ENCODE peak calls at places on chromosomes 16 and 17, in seven cellular contexts. L, N, D, R, O, U and P are unnamed samples.

GRCh38 chr17:29844339-29845048 is 85.5 kb downstream of the SSH2 start:
- DNase-seq in U (no peak), D (no peak), N (no peak), O (no peak), L (no peak), R (no peak), P (no peak)

GRCh38 chr17:22496450-22496849 is 804.1 kb downstream of the KCNJ18 start:
- DNase-seq in U (no peak), R (no peak), L (no peak), O (no peak), D (no peak), N (no peak), P (no peak)

GRCh38 chr17:11178576-11178975 is 62.4 kb upstream of the SHISA6 start:
- DNase-seq in U (no peak), O (no peak), N (no peak), D (no peak), R (no peak), L (no peak), P (no peak)

GRCh38 chr17:55312852-55313251 is 48.1 kb downstream of the HLF start:
- DNase-seq in D (no peak), U (no peak), R (no peak), O (no peak), L (no peak), N (no peak), P (no peak)

GRCh38 chr16:11148045-11148444 is 108.0 kb downstream of the SOCS1 start:
- DNase-seq in U (no peak), O (no peak), D (no peak), N (no peak), R (no peak), L (no peak), P (no peak)

GRCh38 chr16:66521951-66522771 is 27.8 kb downstream of the TK2 start:
- DNase-seq in N (no peak), U (no peak), R (no peak), D (peak), O (peak), L (no peak), P (no peak)

GRCh38 chr17:56440391-56440790 is 153.1 kb upstream of the NOG start:
- DNase-seq in D (no peak), R (no peak), U (no peak), N (no peak), O (no peak), L (no peak), P (no peak)

GRCh38 chr17:78185981-78186688 is 717 bp downstream of the TK1 start:
- DNase-seq in O (peak), R (peak), U (no peak), N (no peak), D (no peak), L (peak), P (no peak)

GRCh38 chr16:10297341-10298006 is 88.4 kb upstream of the ATF7IP2 start:
- DNase-seq in D (no peak), U (no peak), O (peak), N (peak), R (no peak), L (no peak), P (no peak)

GRCh38 chr17:79023180-79023705 is 726 bp upstream of the C1QTNF1 start:
- DNase-seq in U (peak), R (no peak), N (no peak), O (peak), L (no peak), D (no peak), P (peak)

GRCh38 chr16:22395960-22396359 is 21.5 kb upstream of the CDR2 start:
- DNase-seq in N (no peak), L (no peak), D (no peak), U (no peak), O (no peak), R (no peak), P (no peak)

GRCh38 chr16:20774703-20775362 is 11.0 kb downstream of the ACSM3 start:
- DNase-seq in D (peak), U (no peak), O (peak), R (peak), L (peak), N (no peak), P (no peak)

GRCh38 chr17:44473367-44473766 is 29.8 kb downstream of the GPATCH8 start:
- DNase-seq in N (no peak), D (no peak), U (no peak), R (no peak), O (no peak), L (no peak), P (no peak)
- TF ChIP-seq EP300 in N (no peak), D (no peak), U (no peak), R (no peak), O (no peak), L (no peak), P (no peak)

DNA sequence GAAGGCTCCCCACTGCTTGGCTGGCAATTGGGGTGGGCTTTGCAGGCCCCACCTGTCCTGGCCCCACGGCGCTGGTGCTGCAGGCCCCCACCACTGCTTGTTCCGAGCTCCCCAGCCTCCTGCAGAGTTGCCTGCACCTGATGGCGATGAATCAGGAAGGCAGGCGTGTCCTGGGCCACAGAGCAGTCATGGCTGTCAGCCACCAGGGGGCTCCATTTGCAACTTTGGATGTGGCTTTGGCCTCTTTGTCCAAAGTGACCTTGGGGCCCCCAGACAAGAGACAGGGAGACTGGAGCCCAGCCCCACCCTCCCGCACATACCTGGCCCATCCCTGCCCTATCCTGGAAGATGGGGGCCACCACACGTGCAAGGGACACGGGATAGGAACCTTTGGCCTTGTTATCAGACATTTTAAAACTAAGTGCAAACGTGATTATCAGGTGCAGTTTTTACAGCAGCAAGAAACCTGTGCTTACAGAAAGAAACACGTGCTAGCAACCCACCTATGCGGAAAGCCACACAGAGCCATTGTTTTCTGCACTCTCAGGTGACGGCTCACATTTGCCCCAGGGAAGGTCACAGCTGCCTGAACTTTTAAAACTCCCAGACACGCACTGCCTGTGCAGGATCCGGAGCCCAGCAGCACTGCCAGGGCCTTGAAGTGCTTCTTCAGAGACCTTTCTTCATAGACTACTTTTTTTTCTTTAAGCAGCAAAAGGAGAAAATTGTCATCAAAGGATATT is at the start of gene DNASE1:
- DNase-seq in L (peak), O (peak), R (no peak), U (peak), N (peak), D (peak), P (peak)
- H3K4me3 ChIP-seq in L (no peak), O (no peak), R (no peak), U (no peak), N (no peak), D (peak), P (no peak)

DNA sequence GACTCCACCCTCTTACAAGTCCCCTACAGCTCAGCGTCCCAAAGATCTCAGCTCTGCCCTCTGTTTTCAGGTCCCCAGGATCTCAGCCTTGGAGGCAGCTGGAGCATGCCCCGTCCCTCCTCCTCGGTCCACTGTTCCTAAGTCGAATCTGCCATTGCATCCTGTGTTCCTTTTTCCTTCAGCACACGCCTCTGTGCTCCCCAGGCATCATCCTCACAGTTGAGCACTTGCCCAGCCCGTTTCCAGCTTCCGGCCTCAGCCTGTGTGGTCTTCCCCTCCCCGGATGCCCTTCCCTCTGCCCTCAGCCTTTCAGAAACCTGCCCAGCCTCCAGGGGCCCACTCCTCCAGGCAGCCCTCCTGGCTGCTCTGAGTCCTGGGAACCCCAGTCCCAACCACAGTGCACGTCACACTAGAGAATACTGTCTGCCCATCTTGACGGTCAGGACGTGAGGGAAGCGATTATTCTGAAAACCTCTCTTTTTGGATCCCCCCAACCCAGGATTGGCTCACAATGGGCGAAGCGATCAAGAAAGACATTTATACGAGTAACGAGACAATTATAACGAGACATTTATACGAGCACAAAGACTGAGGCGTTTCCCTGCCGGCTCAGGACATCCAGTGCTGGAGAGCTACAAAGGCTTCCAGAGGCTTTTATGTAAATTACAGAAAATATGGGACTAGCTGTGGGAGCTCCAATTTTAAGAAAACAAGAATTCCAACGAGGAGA is 41.3 kb downstream of the RPH3AL start:
- DNase-seq in D (no peak), L (no peak), U (no peak), O (no peak), N (no peak), R (peak), P (peak)
- TF ChIP-seq CTCF in D (no peak), L (no peak), U (no peak), O (no peak), N (no peak), R (no peak), P (no peak)

GRCh38 chr17:62968445-62968923 is 2.4 kb downstream of the TANC2 start:
- DNase-seq in R (no peak), L (peak), O (peak), D (peak), U (no peak), N (peak), P (no peak)
- TF ChIP-seq EP300 in R (no peak), L (no peak), O (no peak), D (no peak), U (no peak), N (peak), P (no peak)

GRCh38 chr17:4901648-4902344 is 1.1 kb downstream of the CHRNE start:
- DNase-seq in L (no peak), N (peak), D (no peak), U (no peak), O (no peak), R (peak), P (no peak)
- H3K4me3 ChIP-seq in L (no peak), N (peak), D (no peak), U (peak), O (no peak), R (no peak), P (no peak)

GRCh38 chr17:48996696-48997102 is 486 bp upstream of the IGF2BP1 start:
- DNase-seq in R (no peak), O (no peak), U (peak), N (no peak), D (no peak), L (no peak), P (no peak)
- TF ChIP-seq CTCF in R (no peak), O (no peak), U (no peak), N (no peak), D (no peak), L (no peak), P (no peak)

DNA sequence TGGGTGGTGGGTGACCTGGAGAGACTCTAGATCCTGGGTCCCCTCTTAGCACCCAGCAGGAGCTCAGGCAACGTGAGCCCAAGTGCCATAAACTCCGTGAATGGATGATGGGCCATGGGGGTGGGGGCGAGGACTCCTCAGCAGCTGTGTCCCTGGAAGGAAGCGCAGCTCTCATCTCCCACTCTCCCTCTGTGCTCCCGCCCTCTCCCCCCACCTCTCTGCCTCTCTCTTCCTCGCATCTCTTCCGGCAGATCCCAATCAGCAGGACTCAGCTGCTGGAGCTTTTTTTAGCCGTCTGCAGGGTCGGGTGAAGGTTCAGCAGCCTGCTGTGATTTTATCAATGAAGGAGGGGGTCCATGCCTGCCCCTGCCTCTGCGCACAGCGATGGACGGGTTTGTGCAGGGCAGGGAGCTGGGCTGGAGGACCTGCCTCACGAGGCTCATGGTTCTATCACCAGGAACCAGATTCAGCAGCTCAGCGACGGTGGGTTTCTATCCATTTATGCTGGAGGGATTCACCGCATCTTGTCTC is 8.3 kb downstream of the CCR7 start:
- DNase-seq in R (peak), L (no peak), D (peak), N (no peak), O (no peak), U (peak), P (no peak)
- TF ChIP-seq EP300 in R (no peak), L (no peak), D (no peak), N (no peak), O (no peak), U (no peak), P (no peak)